ENCODE peak calls at places on chromosomes 5 and 9, in ten cellular contexts. X is endothelial cell of umbilical vein, O is HCT116, M is upper lobe of left lung, D is tibial nerve, Y is sigmoid colon, R is suprapubic skin, N is transverse colon, H is A549, Z is IMR-90. T is an unnamed sample.
A peak's percentile ranks its signal among the peaks of the same experiment; 100 is the strongest.

GRCh38 chr9:116837038-116837998 is 150.2 kb downstream of the TRIM32 start:
- DNase-seq in X (no peak), O (no peak), M (peak; percentile 23), D (no peak), Y (no peak), R (no peak), N (no peak), H (no peak), Z (no peak), T (no peak)

GRCh38 chr5:74327339-74327685 is 313.2 kb downstream of the ENC1 start:
- DNase-seq in X (no peak), O (no peak), M (no peak), D (no peak), Y (no peak), R (no peak), N (no peak), H (no peak), Z (no peak), T (no peak)

GRCh38 chr5:1729641-1730486 is 69.8 kb downstream of the MRPL36 start:
- DNase-seq in X (no peak), O (no peak), M (peak; percentile 13), D (no peak), Y (peak; percentile 48), R (peak; percentile 72), N (no peak), H (no peak), Z (no peak), T (peak; percentile 82)

GRCh38 chr5:74336286-74336685 is 304.2 kb downstream of the ENC1 start:
- DNase-seq in X (no peak), O (no peak), M (no peak), D (no peak), Y (no peak), R (no peak), N (no peak), H (no peak), Z (no peak), T (peak; percentile 64)

GRCh38 chr9:4090491-4090890 is 209.4 kb downstream of the GLIS3 start:
- DNase-seq in X (no peak), O (no peak), M (no peak), D (no peak), Y (no peak), R (no peak), N (no peak), H (peak; percentile 31), Z (no peak), T (no peak)

GRCh38 chr9:136690104-136690840 is 3.0 kb upstream of the AGPAT2 start:
- DNase-seq in X (no peak), O (no peak), M (peak; percentile 61), D (no peak), Y (no peak), R (no peak), N (no peak), H (no peak), Z (no peak), T (no peak)

GRCh38 chr9:122402403-122403268 is 31.8 kb downstream of the PTGS1 start:
- DNase-seq in X (peak; percentile 97), O (peak; percentile 96), M (no peak), D (no peak), Y (no peak), R (no peak), N (no peak), H (peak; percentile 91), Z (peak; percentile 99), T (no peak)

GRCh38 chr5:24110019-24110615 is 534.7 kb downstream of the CDH10 start:
- DNase-seq in X (no peak), O (no peak), M (no peak), D (no peak), Y (no peak), R (no peak), N (no peak), H (peak; percentile 43), Z (no peak), T (no peak)

DNA sequence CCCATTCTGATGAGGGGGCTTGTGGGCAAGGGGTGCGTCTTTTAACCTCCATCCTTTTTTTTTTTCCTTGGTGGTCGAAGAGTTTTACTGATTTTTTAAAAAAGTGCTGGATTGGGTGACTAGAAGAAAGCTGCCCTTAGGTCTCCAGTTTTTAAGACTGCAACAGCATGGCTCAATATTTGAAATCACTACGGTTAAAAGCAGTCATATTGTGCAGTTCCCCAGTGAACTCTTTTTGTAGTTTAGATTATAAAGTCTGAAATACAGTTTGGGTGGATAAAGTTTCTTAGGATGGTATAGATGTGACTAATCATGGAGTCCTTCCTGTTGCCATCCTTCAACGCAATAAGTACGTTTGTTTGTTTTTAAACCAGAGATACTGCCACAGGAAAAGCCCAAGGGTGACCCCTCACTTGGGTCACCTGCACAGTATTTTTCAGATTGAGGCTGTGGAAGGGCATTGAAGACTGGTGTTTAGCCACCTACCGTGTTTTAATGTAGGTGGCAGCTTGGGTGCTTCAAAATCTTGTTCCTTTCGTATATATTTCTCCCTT is 525 bp upstream of the DHFR start:
- DNase-seq in X (no peak), O (no peak), M (no peak), D (no peak), Y (no peak), R (no peak), N (no peak), H (peak; percentile 25), Z (peak; percentile 32), T (no peak)
- TF ChIP-seq POLR2A in X (no peak), O (no peak), M (no peak), D (no peak), Y (no peak), R (no peak), N (no peak), H (no peak), Z (no peak), T (no peak)

GRCh38 chr5:126868961-126869451 is 92.1 kb downstream of the LMNB1 start:
- DNase-seq in X (peak; percentile 26), O (no peak), M (no peak), D (no peak), Y (no peak), R (no peak), N (no peak), H (no peak), Z (peak; percentile 45), T (no peak)
- TF ChIP-seq POLR2A in X (no peak), O (no peak), M (no peak), D (no peak), Y (no peak), R (no peak), N (no peak), H (no peak), Z (no peak), T (no peak)

DNA sequence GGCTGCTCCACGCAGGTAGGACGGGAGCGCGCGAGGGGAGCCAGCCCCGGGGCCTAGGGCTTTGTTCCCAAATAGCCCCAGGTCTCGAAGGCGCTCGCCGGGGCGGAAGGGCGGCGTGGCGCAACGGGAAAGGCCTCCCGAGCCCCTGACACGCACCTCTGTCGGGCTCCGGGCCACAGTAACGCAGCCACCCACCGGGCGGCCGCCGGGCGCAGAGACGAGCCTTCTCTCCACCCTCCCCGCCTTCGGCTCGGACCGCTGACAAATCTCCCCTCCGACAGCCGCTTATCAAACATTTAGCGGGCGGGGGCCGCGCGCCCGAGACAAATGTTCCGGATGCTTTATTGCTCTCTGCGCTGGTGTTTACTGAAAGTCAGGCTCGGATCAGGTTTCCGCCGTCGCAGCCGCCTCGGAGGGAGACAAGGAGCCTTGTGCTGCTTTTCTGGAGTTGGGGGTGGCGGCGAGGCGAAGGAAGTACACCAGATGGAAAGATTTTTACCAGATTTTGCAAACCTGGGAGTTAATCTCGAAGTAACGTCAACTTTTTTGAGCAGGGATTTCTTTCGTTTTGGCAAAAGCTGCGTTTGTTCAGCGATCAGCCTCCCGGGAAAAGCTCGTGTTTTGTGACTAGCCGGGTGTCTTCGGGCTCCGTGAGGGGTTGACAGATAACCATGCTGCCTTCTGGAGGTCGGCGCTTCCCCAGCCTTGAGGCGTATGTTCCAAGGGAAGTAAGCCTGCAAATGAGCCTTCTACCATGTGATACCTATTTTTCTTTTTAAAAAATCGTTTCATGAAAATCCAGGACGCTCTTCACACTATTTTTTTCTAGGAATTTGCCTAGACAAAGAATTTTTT is 956 bp downstream of the RGMB start:
- DNase-seq in X (peak; percentile 78), O (no peak), M (peak; percentile 61), D (no peak), Y (peak; percentile 84), R (no peak), N (peak; percentile 73), H (peak; percentile 63), Z (peak; percentile 74), T (no peak)
- TF ChIP-seq POLR2A in X (peak; percentile 8), O (no peak), M (no peak), D (no peak), Y (no peak), R (no peak), N (peak; percentile 51), H (no peak), Z (peak; percentile 26), T (no peak)

GRCh38 chr5:140690376-140690932 is 716 bp downstream of the HARS1 start:
- DNase-seq in X (no peak), O (peak; percentile 7), M (no peak), D (no peak), Y (no peak), R (no peak), N (peak; percentile 17), H (no peak), Z (no peak), T (no peak)

GRCh38 chr5:140694276-140694675 is 3.0 kb downstream of the HARS2 start:
- DNase-seq in X (no peak), O (no peak), M (no peak), D (no peak), Y (no peak), R (no peak), N (no peak), H (no peak), Z (peak; percentile 46), T (no peak)

GRCh38 chr5:140696891-140697492 is 3.3 kb upstream of the ZMAT2 start:
- DNase-seq in X (no peak), O (no peak), M (no peak), D (no peak), Y (no peak), R (no peak), N (no peak), H (no peak), Z (no peak), T (no peak)

DNA sequence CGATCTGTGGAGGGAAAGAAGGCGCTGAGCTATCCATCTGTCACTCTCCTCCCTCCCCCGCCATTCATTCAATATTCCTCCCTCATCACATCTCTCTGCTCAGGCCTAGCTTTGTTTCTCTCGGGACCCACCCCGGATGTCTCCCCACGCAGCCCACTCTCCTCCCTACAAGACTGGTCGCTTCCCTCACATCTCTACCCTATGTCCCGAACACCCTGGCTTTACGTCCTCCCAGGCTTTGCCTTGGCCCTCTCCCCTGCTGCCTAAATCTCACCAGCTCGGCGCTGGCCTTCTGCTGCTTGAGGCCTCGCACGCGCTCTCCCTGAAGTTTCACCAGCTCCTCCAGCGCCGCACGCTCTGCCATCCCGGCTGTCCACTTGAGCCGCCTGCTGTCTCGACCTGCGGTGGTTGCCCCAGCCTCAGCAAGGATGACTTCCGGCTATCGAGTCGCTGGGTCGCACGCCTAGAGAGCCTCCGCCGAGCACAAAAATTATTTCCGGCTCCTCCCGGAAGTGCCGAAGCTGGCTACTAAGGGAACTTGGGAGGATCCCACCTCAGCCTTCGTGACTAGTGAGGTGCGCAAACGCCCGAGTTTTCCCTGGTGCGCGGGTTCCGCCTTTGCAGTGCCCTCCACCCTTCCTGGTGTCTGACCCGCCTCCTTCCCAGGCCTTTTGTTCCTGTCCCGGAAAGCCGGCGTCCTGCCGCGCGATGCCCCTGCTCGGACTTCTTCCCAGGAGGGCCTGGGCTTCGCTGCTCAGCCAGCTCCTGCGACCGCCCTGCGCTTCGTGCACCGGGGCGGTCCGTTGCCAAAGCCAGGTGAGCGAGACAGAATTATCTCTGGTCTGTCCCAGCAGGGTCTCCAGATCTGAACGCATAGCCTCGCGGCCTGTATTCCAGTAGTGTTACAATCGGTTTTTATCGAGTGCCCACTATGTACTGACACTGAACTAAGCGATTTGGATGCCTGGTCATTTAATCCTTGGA is at the start of the genes HARS1 and HARS2:
- DNase-seq in X (peak; percentile 94), O (peak; percentile 97), M (peak; percentile 96), D (peak; percentile 72), Y (peak; percentile 93), R (peak; percentile 95), N (peak; percentile 94), H (peak; percentile 97), Z (peak; percentile 95), T (no peak)
- TF ChIP-seq POLR2A in X (peak; percentile 90), O (peak; percentile 94), M (peak; percentile 55), D (no peak), Y (peak; percentile 61), R (peak; percentile 51), N (peak; percentile 75), H (peak; percentile 93), Z (peak; percentile 84), T (no peak)

T was measured in vagina.